ENCODE peak calls at places on chromosome 14, in ten cellular contexts. S, W, B, L, I, E, J, R, K and U are unnamed samples.

GRCh38 chr14:52808101-52808500 is 16.7 kb upstream of the GNPNAT1 start:
- DNase-seq in R (no peak), L (no peak), E (no peak), B (peak), W (no peak), I (no peak), S (no peak), J (no peak), K (no peak), U (no peak)

GRCh38 chr14:99236386-99237133 is 35.4 kb downstream of the BCL11B start:
- DNase-seq in E (no peak), W (no peak), I (no peak), K (no peak), S (no peak), L (no peak), B (no peak), R (no peak), J (no peak), U (no peak)

GRCh38 chr14:99511421-99512109 is 30.4 kb downstream of the CCNK start:
- DNase-seq in S (peak), L (peak), E (peak), J (no peak), B (no peak), K (no peak), W (no peak), I (peak), R (no peak), U (no peak)

GRCh38 chr14:77372304-77372841 is 4.5 kb downstream of the TMED8 start:
- DNase-seq in K (no peak), I (peak), S (peak), J (no peak), R (no peak), E (no peak), L (no peak), W (no peak), B (peak), U (peak)

GRCh38 chr14:80316426-80316825 is 105.1 kb upstream of the DIO2 start:
- DNase-seq in E (no peak), L (no peak), S (peak), R (no peak), W (no peak), I (peak), B (no peak), K (no peak), J (no peak), U (no peak)

GRCh38 chr14:49926803-49927202 is 33.9 kb downstream of the ARF6 start:
- DNase-seq in L (no peak), W (no peak), K (no peak), R (no peak), S (no peak), I (no peak), J (no peak), B (no peak), E (no peak), U (peak)

GRCh38 chr14:71324767-71325272 is 417.6 kb downstream of the PCNX1 start:
- DNase-seq in B (no peak), K (no peak), S (peak), I (no peak), E (no peak), J (peak), R (no peak), L (no peak), W (no peak), U (peak)

GRCh38 chr14:90453401-90453951 is 56.6 kb downstream of the CALM1 start:
- DNase-seq in L (no peak), R (no peak), W (no peak), I (peak), S (peak), K (no peak), E (peak), B (no peak), J (no peak), U (no peak)

GRCh38 chr14:63689132-63689531 is 38.7 kb downstream of the SGPP1 start:
- DNase-seq in J (no peak), K (no peak), S (no peak), I (no peak), L (no peak), W (no peak), E (no peak), B (no peak), R (no peak), U (no peak)

GRCh38 chr14:96271421-96271762 is 15.4 kb downstream of the BDKRB1 start:
- DNase-seq in R (no peak), K (no peak), I (no peak), L (no peak), E (no peak), B (no peak), S (no peak), J (no peak), W (no peak), U (peak)

GRCh38 chr14:49586673-49587460 is 687 bp upstream of the RPS29 start:
- DNase-seq in S (peak), J (peak), R (no peak), B (peak), L (no peak), I (peak), K (peak), W (peak), E (no peak), U (peak)

GRCh38 chr14:71320734-71321555 is 413.7 kb downstream of the PCNX1 start:
- DNase-seq in W (no peak), B (no peak), J (peak), E (peak), R (no peak), L (peak), S (peak), K (peak), I (peak), U (peak)

GRCh38 chr14:45400509-45400908 is 147.5 kb upstream of the MIS18BP1 start:
- DNase-seq in J (no peak), E (no peak), L (no peak), I (no peak), B (no peak), R (no peak), K (no peak), S (no peak), W (no peak), U (no peak)

GRCh38 chr14:20801726-20802125 is 918 bp downstream of the RNASE1 start:
- DNase-seq in K (no peak), I (no peak), J (peak), B (no peak), S (no peak), E (peak), R (no peak), W (no peak), L (no peak), U (no peak)

GRCh38 chr14:99164712-99165111 is 107.3 kb downstream of the BCL11B start:
- DNase-seq in K (no peak), J (no peak), I (no peak), R (no peak), S (no peak), E (no peak), L (no peak), B (no peak), W (no peak), U (no peak)

GRCh38 chr14:69827560-69827959 is 30.5 kb upstream of the SLC10A1 start:
- DNase-seq in R (no peak), K (no peak), I (no peak), S (no peak), E (no peak), J (no peak), L (no peak), W (no peak), B (no peak), U (peak)

GRCh38 chr14:103729496-103730448 is 14.2 kb downstream of the ZFYVE21 start:
- DNase-seq in W (no peak), B (no peak), L (no peak), R (no peak), S (no peak), K (no peak), E (no peak), I (no peak), J (no peak), U (no peak)

GRCh38 chr14:103728721-103729120 is 13.1 kb downstream of the ZFYVE21 start:
- DNase-seq in I (no peak), K (no peak), E (no peak), J (no peak), R (no peak), L (no peak), W (no peak), S (no peak), B (no peak), U (no peak)

GRCh38 chr14:103731481-103731880 is 15.9 kb downstream of the ZFYVE21 start:
- DNase-seq in L (no peak), I (no peak), K (no peak), B (no peak), R (no peak), W (no peak), S (no peak), E (no peak), J (no peak), U (no peak)

GRCh38 chr14:103731916-103732867 is 16.6 kb downstream of the ZFYVE21 start:
- DNase-seq in L (no peak), R (no peak), W (no peak), I (no peak), S (no peak), B (no peak), J (no peak), K (no peak), E (no peak), U (no peak)

DNA sequence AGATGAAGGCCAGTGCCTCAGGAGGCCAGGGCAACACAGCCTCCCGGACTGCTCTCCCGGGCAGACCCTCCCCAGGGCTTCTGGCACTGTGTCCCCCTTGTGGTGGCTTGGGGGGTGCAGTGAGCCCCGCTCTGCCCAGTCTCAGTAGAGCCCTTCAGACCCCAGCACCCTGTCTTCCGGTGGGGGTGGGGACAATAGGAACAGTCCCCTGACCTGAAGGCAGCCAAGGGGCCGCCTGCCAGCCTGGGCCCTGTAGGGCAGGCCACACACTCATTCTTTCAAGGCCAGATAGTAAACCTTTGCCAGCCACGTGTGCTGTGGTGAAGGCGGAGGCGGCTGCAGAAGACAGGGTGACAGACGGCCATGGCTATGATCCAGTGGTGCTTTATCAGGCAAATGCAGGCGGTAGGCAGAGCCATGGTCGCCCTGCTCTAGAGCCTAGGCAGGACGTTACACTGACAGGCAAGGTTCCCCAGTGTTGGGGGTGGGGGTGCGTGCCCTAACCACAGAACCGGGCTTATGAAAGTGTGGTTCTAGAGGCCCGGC is 15.0 kb downstream of the ZFYVE21 start:
- DNase-seq in I (no peak), S (no peak), E (peak), R (no peak), B (no peak), L (no peak), W (no peak), K (no peak), J (no peak), U (no peak)
- H3K4me3 ChIP-seq in I (no peak), S (no peak), E (no peak), R (no peak), B (no peak), L (no peak), W (no peak), K (no peak), J (no peak), U (no peak)

DNA sequence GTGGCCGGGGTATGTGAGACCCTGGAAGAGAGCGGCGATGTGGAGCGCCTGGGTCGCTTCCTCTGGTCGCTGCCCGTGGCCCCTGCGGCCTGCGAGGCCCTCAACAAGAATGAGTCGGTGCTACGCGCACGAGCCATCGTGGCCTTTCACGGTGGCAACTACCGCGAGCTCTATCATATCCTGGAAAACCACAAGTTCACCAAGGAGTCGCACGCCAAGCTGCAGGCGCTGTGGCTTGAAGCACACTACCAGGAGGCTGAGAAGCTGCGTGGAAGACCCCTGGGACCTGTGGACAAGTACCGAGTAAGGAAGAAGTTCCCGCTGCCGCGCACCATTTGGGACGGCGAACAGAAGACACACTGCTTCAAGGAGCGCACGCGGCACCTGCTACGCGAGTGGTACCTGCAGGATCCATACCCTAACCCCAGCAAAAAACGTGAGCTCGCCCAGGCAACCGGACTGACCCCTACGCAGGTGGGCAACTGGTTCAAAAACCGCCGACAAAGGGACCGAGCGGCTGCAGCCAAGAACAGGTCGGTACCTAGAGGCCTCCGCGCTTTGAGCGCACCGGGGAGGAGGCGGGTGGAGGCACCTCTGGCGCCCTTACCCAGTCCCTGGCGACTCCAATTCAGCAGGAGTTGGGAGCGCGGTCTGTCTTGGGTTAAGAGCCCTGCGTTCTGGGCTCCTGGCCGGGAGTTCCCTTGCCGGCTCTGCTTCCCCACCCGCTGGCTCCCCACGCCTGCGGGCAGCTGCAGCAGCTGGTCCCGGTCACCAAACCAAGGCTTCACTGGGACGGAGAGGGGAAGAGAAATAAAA is 700 bp downstream of the SIX6 start:
- DNase-seq in R (no peak), I (no peak), S (no peak), K (no peak), E (no peak), W (no peak), B (no peak), J (no peak), L (no peak), U (no peak)
- H3K4me3 ChIP-seq in R (peak), I (no peak), S (no peak), K (no peak), E (peak), W (no peak), B (no peak), J (no peak), L (no peak), U (no peak)

DNA sequence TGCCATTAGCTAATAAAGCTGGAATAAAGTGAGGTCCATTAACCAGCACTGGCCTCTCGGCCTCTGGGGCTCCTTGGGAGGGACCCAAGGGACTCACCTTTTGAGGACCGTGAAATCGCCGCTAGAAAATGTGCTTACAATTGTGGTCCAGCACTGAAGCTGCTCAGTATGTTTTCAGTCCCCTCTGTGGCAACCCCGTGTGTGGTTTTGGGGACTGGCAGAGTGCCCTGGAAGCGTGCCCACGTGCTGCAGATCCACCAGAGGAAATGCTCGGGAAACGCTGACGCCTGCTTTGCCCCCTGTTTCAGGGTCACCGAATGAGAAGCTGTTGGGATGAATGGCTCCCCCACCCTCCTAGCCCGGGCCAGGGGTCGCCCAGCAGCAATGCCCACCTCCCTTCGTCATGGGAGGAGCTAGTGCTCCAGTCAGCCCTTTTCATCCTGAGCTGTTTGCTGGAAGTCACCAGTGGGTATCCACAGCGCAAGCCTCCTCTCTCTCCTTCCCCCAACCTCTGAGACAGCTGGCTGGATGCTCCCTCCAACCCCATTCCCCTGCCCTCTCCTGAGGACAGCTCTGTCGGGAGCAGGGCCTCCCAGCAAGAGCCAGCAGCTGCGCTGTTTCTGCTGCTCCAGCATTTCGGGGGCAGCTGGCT is 33.1 kb upstream of the PPP1R13B start:
- DNase-seq in R (no peak), J (peak), W (peak), B (no peak), L (peak), S (peak), K (no peak), I (peak), E (peak), U (peak)
- H3K4me3 ChIP-seq in R (no peak), J (peak), W (no peak), B (peak), L (peak), S (no peak), K (peak), I (no peak), E (peak), U (peak)

GRCh38 chr14:24416254-24416931 is 13.1 kb downstream of the CBLN3 start:
- DNase-seq in E (no peak), S (no peak), J (no peak), R (no peak), B (no peak), L (no peak), W (no peak), I (no peak), K (no peak), U (no peak)

GRCh38 chr14:24415421-24416253 is 13.8 kb downstream of the CBLN3 start:
- DNase-seq in S (no peak), L (no peak), W (no peak), I (no peak), E (no peak), R (no peak), J (no peak), K (no peak), B (no peak), U (no peak)

GRCh38 chr14:24418492-24418873 is 11.0 kb downstream of the CBLN3 start:
- DNase-seq in S (no peak), L (no peak), R (no peak), E (no peak), I (no peak), W (no peak), K (no peak), B (no peak), J (peak), U (peak)

GRCh38 chr14:24416932-24417619 is 12.4 kb downstream of the CBLN3 start:
- DNase-seq in B (no peak), W (no peak), E (no peak), S (no peak), R (no peak), L (no peak), I (no peak), J (no peak), K (no peak), U (no peak)

GRCh38 chr14:24417832-24418491 is 11.5 kb downstream of the CBLN3 start:
- DNase-seq in K (no peak), L (no peak), I (no peak), E (no peak), J (peak), W (no peak), B (no peak), S (no peak), R (no peak), U (no peak)
- H3K4me3 ChIP-seq in K (no peak), L (no peak), I (no peak), E (no peak), J (no peak), W (no peak), B (no peak), S (no peak), R (no peak), U (no peak)